ENCODE peak calls at places on chromosomes 5 and 9, in seven cellular contexts. M, D, H, R, W, U and A are unnamed samples.
A peak's percentile ranks its signal among the peaks of the same experiment; 100 is the strongest.

GRCh38 chr5:79077680-79078365 is 8.3 kb downstream of the BHMT2 start:
- DNase-seq in U (peak; percentile 10), M (no peak), H (no peak), W (no peak), D (no peak), R (no peak), A (no peak)

GRCh38 chr9:14245901-14246525 is 67.9 kb downstream of the NFIB start:
- DNase-seq in W (no peak), D (no peak), M (peak; percentile 59), R (no peak), U (peak; percentile 56), H (peak; percentile 75), A (no peak)

GRCh38 chr5:100148239-100148638 is 386.9 kb upstream of the FAM174A start:
- DNase-seq in H (no peak), M (no peak), R (no peak), D (no peak), U (no peak), W (no peak), A (no peak)

GRCh38 chr5:69454460-69455249 is 37.9 kb upstream of the OCLN start:
- DNase-seq in W (no peak), H (no peak), U (no peak), M (no peak), D (no peak), R (no peak), A (no peak)

GRCh38 chr5:54610197-54610898 is 92.8 kb downstream of the SNX18 start:
- DNase-seq in U (peak; percentile 69), R (no peak), H (no peak), W (no peak), M (no peak), D (no peak), A (no peak)

GRCh38 chr9:130933114-130934046 is 5.7 kb downstream of the FIBCD1 start:
- DNase-seq in H (no peak), D (no peak), M (peak; percentile 72), R (no peak), W (peak; percentile 79), U (peak; percentile 87), A (peak; percentile 45)

GRCh38 chr5:157137691-157138090 is 5.0 kb downstream of the MED7 start:
- DNase-seq in W (no peak), D (no peak), M (no peak), U (no peak), H (no peak), R (no peak), A (no peak)

GRCh38 chr5:1438871-1439270 is 6.4 kb downstream of the SLC6A3 start:
- DNase-seq in H (no peak), R (no peak), D (no peak), W (no peak), U (no peak), M (no peak), A (no peak)

GRCh38 chr5:87410941-87411340 is 1.8 kb downstream of the CCNH start:
- DNase-seq in W (no peak), H (peak; percentile 94), U (peak; percentile 61), M (no peak), R (no peak), D (no peak), A (peak; percentile 81)

GRCh38 chr5:41763096-41763495 is 107.1 kb downstream of the OXCT1 start:
- DNase-seq in H (no peak), U (peak; percentile 72), R (no peak), D (no peak), M (peak; percentile 30), W (no peak), A (peak; percentile 10)

GRCh38 chr5:167853421-167853820 is 438.0 kb upstream of the WWC1 start:
- DNase-seq in U (peak; percentile 64), M (no peak), R (no peak), D (no peak), W (no peak), H (peak; percentile 47), A (peak; percentile 69)

GRCh38 chr5:31671339-31671741 is 32.4 kb downstream of the PDZD2 start:
- DNase-seq in U (no peak), D (no peak), R (no peak), H (no peak), M (no peak), W (no peak), A (no peak)

GRCh38 chr9:114803886-114804285 is 2.0 kb downstream of the TNFSF15 start:
- DNase-seq in M (no peak), D (no peak), H (no peak), R (no peak), W (no peak), U (no peak), A (no peak)

GRCh38 chr5:66595877-66596790 is at the start of gene MAST4:
- DNase-seq in M (peak; percentile 73), R (peak; percentile 61), W (peak; percentile 98), H (peak; percentile 43), D (peak; percentile 94), U (peak; percentile 86), A (peak; percentile 4)

GRCh38 chr9:138015021-138015829 is 137.6 kb downstream of the CACNA1B start:
- DNase-seq in M (no peak), U (no peak), W (no peak), R (no peak), H (no peak), D (no peak), A (no peak)